ENCODE peak calls at places on chromosomes 4 and X, in seven cellular contexts. I is heart left ventricle, U is hepatocyte, B is ovary, X is heart right ventricle, H is Panc1, P is ascending aorta. Z is an unnamed sample.

GRCh38 chr4:98564847-98565246 is 93.6 kb downstream of the TSPAN5 start:
- DNase-seq in H (no peak), U (no peak), I (no peak), X (no peak), B (no peak), P (no peak), Z (no peak)

GRCh38 chrX:48632207-48632606 is 34.9 kb downstream of the WDR13 start:
- DNase-seq in P (no peak), H (no peak), B (no peak), I (no peak), X (no peak), U (no peak), Z (no peak)

GRCh38 chrX:19772306-19772705 is 115.1 kb downstream of the SH3KBP1 start:
- DNase-seq in U (no peak), X (no peak), B (no peak), I (no peak), P (no peak), H (no peak), Z (no peak)

GRCh38 chrX:69493193-69493592 is 10.9 kb upstream of the NALF2 start:
- DNase-seq in U (peak), X (peak), B (no peak), I (no peak), P (no peak), H (no peak), Z (no peak)

GRCh38 chrX:317424-318067 is 1.1 kb downstream of the GTPBP6 start:
- DNase-seq in B (no peak), I (no peak), H (peak), X (no peak), P (no peak), U (no peak), Z (no peak)

GRCh38 chr4:8834681-8835220 is 36.9 kb downstream of the HMX1 start:
- DNase-seq in P (no peak), I (no peak), H (no peak), B (no peak), X (no peak), U (no peak), Z (no peak)

GRCh38 chr4:154590329-154591006 is at the start of gene FGA:
- DNase-seq in I (no peak), X (no peak), H (no peak), U (peak), P (no peak), B (no peak), Z (no peak)

GRCh38 chr4:1608196-1608820 is 75.8 kb downstream of the FAM53A start:
- DNase-seq in H (no peak), U (no peak), I (peak), X (peak), B (no peak), P (no peak), Z (no peak)

GRCh38 chr4:56424697-56425514 is 10.5 kb downstream of the PPAT start:
- DNase-seq in P (no peak), B (no peak), U (peak), H (no peak), X (no peak), I (no peak), Z (no peak)

GRCh38 chrX:150773634-150774033 is 80.4 kb downstream of the MTMR1 start:
- DNase-seq in X (no peak), P (no peak), H (no peak), U (no peak), I (no peak), B (no peak), Z (no peak)

GRCh38 chr4:183362916-183363542 is 40.8 kb upstream of the CLDN24 start:
- DNase-seq in H (no peak), U (no peak), X (no peak), I (no peak), P (no peak), B (no peak), Z (no peak)

GRCh38 chr4:74627516-74627915 is 166.8 kb downstream of the BTC start:
- DNase-seq in I (no peak), X (no peak), P (no peak), B (no peak), U (no peak), H (no peak), Z (no peak)

GRCh38 chr4:111562811-111563210 is 582.4 kb upstream of the FAM241A start:
- DNase-seq in X (no peak), P (no peak), I (no peak), B (no peak), U (no peak), H (no peak), Z (peak)

GRCh38 chr4:143207555-143207954 is 22.8 kb downstream of the USP38 start:
- DNase-seq in U (peak), I (no peak), H (no peak), P (no peak), X (no peak), B (no peak), Z (peak)

GRCh38 chr4:145808021-145808650 is 128.2 kb downstream of the C4orf51 start:
- DNase-seq in X (no peak), P (no peak), U (peak), B (no peak), H (peak), I (no peak), Z (peak)

GRCh38 chrX:43106009-43106408 is 328.0 kb upstream of the PPP1R2C start:
- DNase-seq in I (no peak), B (no peak), P (no peak), X (no peak), U (no peak), H (no peak), Z (no peak)

GRCh38 chr4:163542275-163542674 is 47.8 kb downstream of the TMA16 start:
- DNase-seq in I (no peak), X (no peak), U (no peak), B (no peak), H (no peak), P (no peak), Z (peak)

GRCh38 chrX:644304-645023 is 13.9 kb downstream of the SHOX start:
- DNase-seq in U (no peak), X (no peak), B (no peak), H (no peak), I (no peak), P (no peak), Z (no peak)

GRCh38 chr4:184825394-184826314 is at the start of gene ACSL1:
- DNase-seq in I (peak), U (peak), H (no peak), B (peak), P (peak), X (peak), Z (no peak)

GRCh38 chr4:121256346-121256745 is 92.2 kb upstream of the TNIP3 start:
- DNase-seq in H (no peak), P (no peak), U (peak), X (no peak), I (no peak), B (no peak), Z (peak)

GRCh38 chrX:134377537-134377936 is 82.4 kb upstream of the HPRT1 start:
- DNase-seq in H (no peak), X (no peak), P (no peak), U (peak), I (no peak), B (no peak), Z (no peak)

GRCh38 chrX:154401918-154402621 is 3.9 kb downstream of the RPL10 start:
- DNase-seq in I (no peak), X (no peak), H (no peak), U (peak), B (no peak), P (no peak), Z (no peak)

GRCh38 chr4:124903995-124904722 is 191.6 kb upstream of the ANKRD50 start:
- DNase-seq in X (no peak), H (no peak), U (peak), B (no peak), P (no peak), I (peak), Z (peak)

GRCh38 chrX:65643786-65644111 is 23.7 kb upstream of the MSN start:
- DNase-seq in X (no peak), B (no peak), H (no peak), U (no peak), I (no peak), P (no peak), Z (no peak)

DNA sequence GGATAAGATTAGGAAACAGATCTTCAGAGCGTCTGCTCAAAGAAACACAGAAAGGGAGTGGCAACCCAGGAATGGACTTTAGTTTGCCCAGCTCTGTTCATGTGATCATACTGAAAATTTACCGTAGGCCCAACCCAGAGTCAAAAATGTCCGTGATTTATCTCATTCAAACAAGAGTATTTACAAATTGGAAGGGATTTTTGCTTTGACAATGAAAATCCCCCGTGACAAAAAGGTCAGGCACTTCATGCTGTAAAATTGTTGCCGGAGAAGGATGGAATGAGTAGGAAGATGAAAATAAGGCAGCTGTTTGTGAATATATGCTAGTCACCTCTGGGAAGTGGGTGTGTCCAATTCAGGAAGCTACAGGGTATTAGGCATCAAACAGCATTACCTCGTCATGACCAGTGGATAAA is 1.2 kb downstream of the SULT1B1 start:
- DNase-seq in X (no peak), H (no peak), I (no peak), U (peak), P (no peak), B (no peak), Z (no peak)
- H3K27ac ChIP-seq in X (no peak), H (no peak), I (no peak), U (peak), P (no peak), B (no peak), Z (no peak)

GRCh38 chrX:50889582-50889981 is 21.0 kb upstream of the BMP15 start:
- DNase-seq in B (no peak), U (no peak), P (no peak), X (no peak), H (no peak), I (no peak), Z (no peak)
- TF ChIP-seq CTCF in B (no peak), U (no peak), P (no peak), X (no peak), H (no peak), I (no peak), Z (no peak)

DNA sequence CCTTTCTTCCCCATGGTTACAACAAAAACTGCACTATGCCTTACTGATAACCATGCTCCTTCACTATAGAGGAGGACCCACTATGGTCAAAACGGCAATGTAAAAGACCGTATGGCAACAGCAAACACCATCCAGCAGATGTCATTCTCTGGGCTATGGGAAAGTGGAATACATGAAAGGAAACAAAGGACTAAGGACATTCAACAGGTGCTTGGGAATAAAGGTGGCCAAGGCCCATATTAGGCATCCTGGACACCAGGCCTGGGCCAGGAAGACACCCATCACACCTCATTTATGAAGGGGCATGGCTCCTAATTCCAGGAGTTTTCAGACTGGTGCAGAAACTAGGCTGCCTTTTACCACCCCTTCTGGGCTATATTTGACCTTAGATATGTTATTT is 268.4 kb downstream of the PPP3CA start:
- DNase-seq in I (no peak), H (no peak), X (no peak), U (no peak), B (no peak), P (no peak), Z (no peak)
- H3K27ac ChIP-seq in I (no peak), H (no peak), X (no peak), U (no peak), B (no peak), P (no peak), Z (no peak)

GRCh38 chrX:14352511-14352910 is 176.8 kb upstream of the GLRA2 start:
- DNase-seq in X (no peak), P (no peak), I (no peak), B (no peak), U (no peak), H (no peak), Z (no peak)
- TF ChIP-seq CTCF in X (no peak), P (no peak), I (no peak), B (no peak), U (no peak), H (no peak), Z (no peak)

GRCh38 chrX:40736170-40736505 is 796 bp upstream of the MED14 start:
- DNase-seq in B (no peak), I (no peak), H (no peak), P (no peak), X (no peak), U (no peak), Z (no peak)
- H3K27ac ChIP-seq in B (peak), I (peak), H (peak), P (peak), X (peak), U (peak), Z (peak)

GRCh38 chrX:107773906-107774435 is 1.6 kb downstream of the TSC22D3 start:
- DNase-seq in I (no peak), H (no peak), U (no peak), P (no peak), B (no peak), X (no peak), Z (no peak)

GRCh38 chrX:107776649-107777535 is 641 bp upstream of the NCBP2L start:
- DNase-seq in P (peak), B (peak), U (peak), X (peak), I (peak), H (peak), Z (peak)

GRCh38 chrX:107775734-107776511 is at the start of gene TSC22D3:
- DNase-seq in I (peak), X (peak), P (peak), H (no peak), B (peak), U (peak), Z (peak)

GRCh38 chrX:107773206-107773605 is 2.4 kb downstream of the TSC22D3 start:
- DNase-seq in I (no peak), H (no peak), X (no peak), P (no peak), B (no peak), U (peak), Z (no peak)

DNA sequence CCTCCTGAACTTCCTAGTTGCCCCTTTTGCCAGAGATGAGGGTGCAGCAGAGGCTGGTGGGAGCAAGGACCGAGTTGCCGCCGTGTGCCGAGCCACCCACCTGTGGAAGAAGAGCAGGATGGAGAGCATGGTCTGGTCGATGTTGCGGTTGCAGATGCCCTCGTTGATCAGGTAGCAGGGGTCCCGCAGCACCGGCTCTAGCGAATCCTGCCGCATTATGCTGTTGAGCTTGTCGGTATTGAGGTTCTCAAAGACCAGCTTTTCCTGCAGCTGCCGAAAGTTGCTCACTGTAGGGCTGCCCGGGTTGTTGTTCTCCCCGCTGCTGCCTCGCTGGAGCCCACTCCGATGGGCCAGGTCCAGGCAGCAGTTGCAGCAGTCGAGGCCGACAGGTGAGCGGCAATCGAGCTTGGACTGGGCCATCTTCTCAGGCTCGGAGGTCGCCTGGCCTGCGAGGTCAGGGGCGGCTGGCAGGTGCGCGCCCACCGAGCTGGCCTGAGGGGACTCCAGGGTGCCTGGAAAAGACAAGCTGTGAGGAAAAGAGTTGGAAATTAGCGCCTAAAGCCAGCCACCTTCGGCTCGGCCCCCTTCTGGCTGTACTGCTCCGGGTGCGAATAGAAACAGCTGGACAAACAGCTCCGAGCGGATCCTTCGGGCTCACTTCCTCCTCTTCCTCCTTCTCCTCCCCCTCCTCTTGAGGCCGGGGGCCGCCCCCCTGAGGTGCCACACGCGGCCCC is 420 bp downstream of the TSC22D3 start:
- DNase-seq in P (no peak), X (no peak), B (no peak), I (no peak), H (no peak), U (peak), Z (no peak)
- TF ChIP-seq CTCF in P (no peak), X (no peak), B (no peak), I (no peak), H (no peak), U (no peak), Z (no peak)

DNA sequence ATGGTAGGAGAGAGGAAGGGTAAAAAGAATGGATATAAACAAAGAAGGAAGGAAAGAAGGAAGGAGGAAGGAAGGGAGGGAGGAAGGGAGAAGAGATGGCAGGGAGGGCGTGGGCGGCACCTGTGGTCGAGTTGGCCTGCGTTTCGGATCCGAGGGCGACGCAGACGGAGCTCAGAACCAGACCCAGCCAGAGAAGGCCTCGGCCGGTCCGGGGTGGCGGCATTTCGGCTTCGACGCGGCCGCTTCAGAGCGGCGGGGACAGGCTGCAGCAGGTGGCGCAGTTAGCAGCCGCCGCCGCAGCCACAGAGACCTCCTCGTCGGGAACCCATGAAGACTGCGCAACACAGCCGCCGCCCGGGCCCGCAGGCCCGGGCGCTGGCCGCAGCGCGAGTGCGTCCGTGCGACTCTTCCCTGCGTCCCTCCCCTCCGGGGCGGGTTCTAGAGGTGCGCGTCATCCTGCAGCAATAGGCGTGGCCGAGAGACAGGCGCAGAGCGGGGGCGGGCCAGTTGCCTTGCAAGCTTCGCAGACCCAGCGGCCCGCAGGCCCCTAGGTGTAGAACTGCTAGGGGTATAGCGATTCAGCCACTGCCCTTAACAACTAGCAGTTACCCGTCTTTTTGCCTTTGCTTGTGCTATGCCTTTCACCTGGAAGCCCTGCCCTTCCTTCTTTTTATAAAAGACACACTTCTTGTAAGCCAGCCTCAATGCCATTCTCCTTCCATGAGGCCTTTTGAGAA is at the start of gene IDS:
- DNase-seq in P (peak), H (no peak), B (peak), I (peak), X (peak), U (peak), Z (no peak)
- H3K27ac ChIP-seq in P (peak), H (peak), B (peak), I (peak), X (peak), U (peak), Z (peak)

GRCh38 chr4:81844717-81845116 is 373.0 kb upstream of the RASGEF1B start:
- DNase-seq in X (no peak), H (peak), P (no peak), U (peak), B (peak), I (peak), Z (peak)
- TF ChIP-seq CTCF in X (peak), H (peak), P (peak), U (peak), B (peak), I (peak), Z (peak)

Z was measured in foreskin keratinocyte.